ENCODE peak calls at places on chromosomes 7 and 10, in five cellular contexts. V is SK-N-SH, M is PC-3, B is GM23338, U is MM.1S. K is an unnamed sample. For H3F3A and H3K9me2, the result is how much of the 10 kb centered on the place peaks cover.

GRCh38 chr7:30162622-30163124 is 27.9 kb downstream of the MTURN start:
- DNase-seq in V (no peak), M (peak), B (no peak), U (no peak), K (peak)

GRCh38 chr10:68202965-68203358 is 29.0 kb downstream of the ATOH7 start:
- DNase-seq in V (no peak), M (peak), B (no peak), U (no peak), K (peak)

GRCh38 chr10:51422311-51423120 is 276.9 kb downstream of the CSTF2T start:
- DNase-seq in V (peak), M (peak), B (peak), U (peak), K (peak)

GRCh38 chr7:81190997-81191747 is 272.3 kb upstream of the SEMA3C start:
- DNase-seq in V (no peak), M (peak), B (no peak), U (no peak), K (peak)

GRCh38 chr10:68230268-68230667 is 1.6 kb downstream of the ATOH7 start:
- DNase-seq in V (no peak), M (no peak), B (no peak), U (no peak), K (no peak)

GRCh38 chr7:41501466-41501865 is 201.4 kb downstream of the INHBA start:
- DNase-seq in V (no peak), M (no peak), B (no peak), U (no peak), K (no peak)

GRCh38 chr10:70272925-70273316 is 10.9 kb downstream of the NPFFR1 start:
- DNase-seq in V (peak), M (peak), B (no peak), U (peak), K (peak)

GRCh38 chr10:79242620-79243152 is 104.6 kb upstream of the PPIF start:
- DNase-seq in V (peak), M (peak), B (peak), U (peak), K (peak)

GRCh38 chr10:44569193-44570091 is 184.5 kb upstream of the CXCL12 start:
- DNase-seq in V (no peak), M (no peak), B (no peak), U (no peak), K (peak)

GRCh38 chr7:51275532-51275931 is 41.1 kb downstream of the COBL start:
- DNase-seq in V (no peak), M (no peak), B (no peak), U (no peak), K (no peak)

DNA sequence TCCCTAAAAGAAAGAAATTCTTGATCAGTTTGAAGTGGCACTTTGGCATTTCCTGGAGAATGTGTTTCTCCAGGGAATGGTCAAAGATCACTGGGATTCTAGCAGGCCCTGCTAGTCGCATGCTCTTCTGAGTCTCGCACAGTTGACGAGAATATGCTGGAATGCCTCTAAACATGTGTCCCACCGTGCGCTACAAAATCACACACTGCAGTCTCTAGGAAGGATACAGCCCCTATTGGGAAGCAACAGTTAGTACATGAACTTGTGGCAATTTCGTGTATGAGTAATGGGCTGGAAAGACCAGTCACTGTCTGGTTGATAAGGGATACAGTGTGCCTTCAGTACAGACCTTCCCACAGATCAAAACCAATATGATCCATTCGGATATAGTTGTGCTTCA is 257.9 kb downstream of the PRPF18 start:
- DNase-seq in V (no peak), M (no peak), B (no peak), U (no peak), K (peak)
- TF ChIP-seq EZH2phosphoT487 in V (no peak), M (no peak), B (no peak), U (no peak), K (no peak)

GRCh38 chr10:105391670-105392331 is 750.7 kb downstream of the SORCS3 start:
- DNase-seq in V (no peak), M (no peak), B (no peak), U (no peak), K (no peak)
- H3F3A ChIP-seq in V (under half), M (under half), B (under half), U (under half), K (under half)

GRCh38 chr7:111728635-111728995 is 166.3 kb upstream of the IMMP2L start:
- DNase-seq in V (no peak), M (no peak), B (no peak), U (no peak), K (no peak)
- H3K9me2 ChIP-seq in V (under half), M (under half), B (under half), U (under half), K (under half)

GRCh38 chr10:89670926-89671325 is 25.9 kb upstream of the PANK1 start:
- DNase-seq in V (no peak), M (no peak), B (no peak), U (no peak), K (peak)
- TF ChIP-seq EZH2phosphoT487 in V (no peak), M (no peak), B (no peak), U (no peak), K (no peak)

GRCh38 chr10:102641880-102642552 is 2.3 kb upstream of the TRIM8 start:
- DNase-seq in V (peak), M (peak), B (peak), U (peak), K (peak)
- H3F3A ChIP-seq in V (under half), M (under half), B (under half), U (under half), K (under half)

DNA sequence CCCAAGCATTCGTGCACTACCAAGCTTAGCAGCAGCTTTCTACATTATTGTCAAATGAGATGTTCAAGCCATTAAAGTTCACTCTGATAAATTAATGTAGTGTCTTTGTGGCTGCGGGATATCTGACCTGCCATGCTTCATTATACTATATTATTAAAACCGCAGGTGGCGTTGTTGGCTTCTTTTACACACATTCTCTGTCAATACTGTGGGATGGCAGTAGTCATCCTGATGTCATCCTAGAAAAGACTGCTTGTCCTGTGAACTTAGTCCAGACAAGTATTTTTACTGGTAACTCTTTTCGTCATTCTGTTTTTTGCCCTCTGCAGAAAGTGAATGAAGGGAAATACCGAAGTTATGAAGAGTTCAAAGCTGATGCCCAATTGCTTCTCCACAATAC is 103.9 kb downstream of the ZMYND11 start:
- DNase-seq in V (no peak), M (peak), B (no peak), U (no peak), K (peak)
- H3K9me2 ChIP-seq in V (under half), M (under half), B (under half), U (under half), K (under half)

GRCh38 chr10:49762566-49762877 is 399 bp upstream of the OGDHL start:
- DNase-seq in V (peak), M (no peak), B (no peak), U (no peak), K (no peak)

GRCh38 chr10:49761201-49761788 is 828 bp downstream of the OGDHL start:
- DNase-seq in V (no peak), M (no peak), B (peak), U (no peak), K (no peak)

GRCh38 chr10:49759787-49760551 is 2.2 kb downstream of the OGDHL start:
- DNase-seq in V (peak), M (no peak), B (peak), U (no peak), K (no peak)

GRCh38 chr10:49760789-49761188 is 1.3 kb downstream of the OGDHL start:
- DNase-seq in V (peak), M (no peak), B (no peak), U (no peak), K (no peak)

DNA sequence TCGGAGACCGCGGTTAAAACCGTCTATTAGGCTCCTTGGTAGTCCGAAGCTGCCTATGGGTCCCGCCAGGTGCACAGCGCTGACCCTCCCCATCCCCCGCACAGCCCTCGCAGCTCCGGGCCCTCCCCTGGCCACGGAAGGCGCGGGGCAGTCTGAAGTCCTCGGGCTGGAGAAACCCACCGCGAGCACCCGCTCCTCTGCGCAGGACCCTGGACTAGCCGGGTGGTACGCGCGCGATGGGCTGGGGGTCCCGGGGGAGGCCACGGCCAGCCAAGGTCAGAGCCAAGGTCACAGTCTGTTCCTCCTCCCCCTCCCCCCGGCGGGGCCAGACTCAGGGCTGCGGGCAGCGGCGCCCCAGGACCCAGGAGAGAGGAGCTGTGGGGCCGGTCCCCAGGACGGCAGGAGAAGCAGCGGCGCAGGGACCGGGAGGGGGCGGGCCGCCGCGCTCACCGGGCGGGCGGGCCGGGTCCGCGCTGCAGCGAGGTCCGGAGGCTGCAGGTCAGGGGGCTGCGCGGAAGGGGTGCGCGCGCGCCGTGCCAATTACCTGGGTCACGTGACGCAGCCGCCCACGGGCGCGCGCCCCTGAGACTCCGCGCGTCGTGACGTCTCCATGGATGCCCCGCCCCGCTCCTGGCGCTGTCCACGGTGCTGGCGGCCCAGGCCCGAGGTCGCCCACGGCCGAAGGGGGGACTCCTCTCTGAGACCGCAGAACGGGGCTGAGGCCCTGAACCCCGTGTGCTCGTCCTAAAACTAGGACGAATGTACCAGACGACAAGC is at the start of gene OGDHL:
- DNase-seq in V (peak), M (peak), B (peak), U (peak), K (peak)
- TF ChIP-seq EZH2phosphoT487 in V (no peak), M (no peak), B (no peak), U (no peak), K (no peak)

GRCh38 chr7:44637788-44638594 is 31.6 kb downstream of the OGDH start:
- DNase-seq in V (no peak), M (peak), B (no peak), U (peak), K (peak)
- H3F3A ChIP-seq in V (under half), M (under half), B (under half), U (half or more), K (half or more)